ENCODE peak calls at places on chromosomes 11 and 22, in four cellular contexts. One of them, this sample, is unnamed.

GRCh38 chr11:69868003-69868865 is 49.0 kb upstream of the FGF3 start:
- DNase-seq in HepG2: no peak
- DNase-seq in WTC11: no peak
- DNase-seq in GM12878: no peak
- DNase-seq in this sample: no peak

GRCh38 chr11:35011389-35011788 is 95.0 kb downstream of the PDHX start:
- DNase-seq in HepG2: no peak
- DNase-seq in WTC11: no peak
- DNase-seq in GM12878: no peak
- DNase-seq in this sample: no peak

GRCh38 chr11:81707881-81708280 is 1025.8 kb downstream of the FAM181B start:
- DNase-seq in HepG2: no peak
- DNase-seq in WTC11: peak; percentile 28
- DNase-seq in GM12878: no peak
- DNase-seq in this sample: no peak

GRCh38 chr11:77732143-77732542 is 88.4 kb downstream of the RSF1 start:
- DNase-seq in HepG2: peak; percentile 39
- DNase-seq in WTC11: no peak
- DNase-seq in GM12878: no peak
- DNase-seq in this sample: no peak

GRCh38 chr22:30425327-30425615 is 297 bp upstream of the MTFP1 start:
- DNase-seq in HepG2: no peak
- DNase-seq in WTC11: no peak
- DNase-seq in GM12878: no peak
- DNase-seq in this sample: no peak

GRCh38 chr11:31557991-31558390 is 48.4 kb downstream of the ELP4 start:
- DNase-seq in HepG2: no peak
- DNase-seq in WTC11: no peak
- DNase-seq in GM12878: no peak
- DNase-seq in this sample: no peak

GRCh38 chr22:35643991-35644390 is 4.3 kb upstream of the APOL6 start:
- DNase-seq in HepG2: no peak
- DNase-seq in WTC11: no peak
- DNase-seq in GM12878: no peak
- DNase-seq in this sample: no peak

GRCh38 chr11:59206635-59207034 is 6.1 kb downstream of the MPEG1 start:
- DNase-seq in HepG2: peak; percentile 42
- DNase-seq in WTC11: peak; percentile 58
- DNase-seq in GM12878: no peak
- DNase-seq in this sample: peak; percentile 38

GRCh38 chr11:64372802-64373597 is 14.0 kb downstream of the RPS6KA4 start:
- DNase-seq in HepG2: peak; percentile 51
- DNase-seq in WTC11: no peak
- DNase-seq in GM12878: no peak
- DNase-seq in this sample: peak; percentile 95

GRCh38 chr11:120689591-120689990 is 178.0 kb downstream of the GRIK4 start:
- DNase-seq in HepG2: no peak
- DNase-seq in WTC11: no peak
- DNase-seq in GM12878: no peak
- DNase-seq in this sample: no peak

GRCh38 chr11:1520209-1520986 is 33.8 kb upstream of the MOB2 start:
- DNase-seq in HepG2: no peak
- DNase-seq in WTC11: no peak
- DNase-seq in GM12878: no peak
- DNase-seq in this sample: peak; percentile 54

GRCh38 chr11:104402812-104403521 is 239.0 kb upstream of the PDGFD start:
- DNase-seq in HepG2: no peak
- DNase-seq in WTC11: no peak
- DNase-seq in GM12878: no peak
- DNase-seq in this sample: no peak

GRCh38 chr11:123608371-123608770 is 46.1 kb downstream of the SCN3B start:
- DNase-seq in HepG2: no peak
- DNase-seq in WTC11: no peak
- DNase-seq in GM12878: no peak
- DNase-seq in this sample: no peak

GRCh38 chr22:17810570-17811116 is 36.4 kb upstream of the BID start:
- DNase-seq in HepG2: no peak
- DNase-seq in WTC11: no peak
- DNase-seq in GM12878: no peak
- DNase-seq in this sample: no peak

GRCh38 chr11:102291831-102292230 is 25.5 kb upstream of the BIRC3 start:
- DNase-seq in HepG2: no peak
- DNase-seq in WTC11: no peak
- DNase-seq in GM12878: no peak
- DNase-seq in this sample: no peak

GRCh38 chr11:46216040-46216764 is 61.3 kb upstream of the CREB3L1 start:
- DNase-seq in HepG2: no peak
- DNase-seq in WTC11: no peak
- DNase-seq in GM12878: no peak
- DNase-seq in this sample: no peak

GRCh38 chr22:44404341-44405020 is 91.7 kb upstream of the SHISAL1 start:
- DNase-seq in HepG2: no peak
- DNase-seq in WTC11: no peak
- DNase-seq in GM12878: no peak
- DNase-seq in this sample: no peak

GRCh38 chr11:115488945-115489344 is 15.3 kb downstream of the CADM1 start:
- DNase-seq in HepG2: peak; percentile 72
- DNase-seq in WTC11: no peak
- DNase-seq in GM12878: no peak
- DNase-seq in this sample: no peak

GRCh38 chr11:70078095-70078795 is at the start of gene ANO1:
- DNase-seq in HepG2: no peak
- DNase-seq in WTC11: peak; percentile 36
- DNase-seq in GM12878: no peak
- DNase-seq in this sample: peak; percentile 64

GRCh38 chr11:78752528-78752927 is 177.9 kb upstream of the NARS2 start:
- DNase-seq in HepG2: no peak
- DNase-seq in WTC11: no peak
- DNase-seq in GM12878: no peak
- DNase-seq in this sample: no peak

GRCh38 chr11:1707751-1708150 is 10.8 kb downstream of the KRTAP5-6 start:
- DNase-seq in HepG2: no peak
- DNase-seq in WTC11: no peak
- DNase-seq in GM12878: no peak
- DNase-seq in this sample: no peak

GRCh38 chr22:41939981-41940852 is 6.7 kb downstream of the CENPM start:
- DNase-seq in HepG2: no peak
- DNase-seq in WTC11: no peak
- DNase-seq in GM12878: peak; percentile 98
- DNase-seq in this sample: peak; percentile 33

GRCh38 chr11:114090976-114091375 is 31.5 kb downstream of the ZBTB16 start:
- DNase-seq in HepG2: no peak
- DNase-seq in WTC11: no peak
- DNase-seq in GM12878: no peak
- DNase-seq in this sample: no peak

GRCh38 chr11:65384301-65384889 is 1.9 kb upstream of the SLC25A45 start:
- DNase-seq in HepG2: no peak
- DNase-seq in WTC11: no peak
- DNase-seq in GM12878: no peak
- DNase-seq in this sample: no peak

GRCh38 chr11:71999360-71999759 is 651 bp downstream of the IL18BP start:
- DNase-seq in HepG2: no peak
- DNase-seq in WTC11: no peak
- DNase-seq in GM12878: no peak
- DNase-seq in this sample: no peak

GRCh38 chr11:11480951-11481350 is 127.9 kb upstream of the CSNK2A3 start:
- DNase-seq in HepG2: no peak
- DNase-seq in WTC11: no peak
- DNase-seq in GM12878: no peak
- DNase-seq in this sample: no peak

GRCh38 chr11:11478687-11479086 is 125.6 kb upstream of the CSNK2A3 start:
- DNase-seq in HepG2: no peak
- DNase-seq in WTC11: peak; percentile 39
- DNase-seq in GM12878: no peak
- DNase-seq in this sample: no peak

GRCh38 chr11:11478021-11478420 is 125.0 kb upstream of the CSNK2A3 start:
- DNase-seq in HepG2: no peak
- DNase-seq in WTC11: no peak
- DNase-seq in GM12878: no peak
- DNase-seq in this sample: no peak

GRCh38 chr11:11476499-11476898 is 123.4 kb upstream of the CSNK2A3 start:
- DNase-seq in HepG2: no peak
- DNase-seq in WTC11: no peak
- DNase-seq in GM12878: no peak
- DNase-seq in this sample: no peak

GRCh38 chr11:11476971-11477645 is 124.1 kb upstream of the CSNK2A3 start:
- DNase-seq in HepG2: no peak
- DNase-seq in WTC11: no peak
- DNase-seq in GM12878: no peak
- DNase-seq in this sample: no peak
- TF ChIP-seq NR2C2 in HepG2: no peak
- TF ChIP-seq NR2C2 in WTC11: no peak
- TF ChIP-seq NR2C2 in GM12878: no peak
- TF ChIP-seq NR2C2 in this sample: no peak

DNA sequence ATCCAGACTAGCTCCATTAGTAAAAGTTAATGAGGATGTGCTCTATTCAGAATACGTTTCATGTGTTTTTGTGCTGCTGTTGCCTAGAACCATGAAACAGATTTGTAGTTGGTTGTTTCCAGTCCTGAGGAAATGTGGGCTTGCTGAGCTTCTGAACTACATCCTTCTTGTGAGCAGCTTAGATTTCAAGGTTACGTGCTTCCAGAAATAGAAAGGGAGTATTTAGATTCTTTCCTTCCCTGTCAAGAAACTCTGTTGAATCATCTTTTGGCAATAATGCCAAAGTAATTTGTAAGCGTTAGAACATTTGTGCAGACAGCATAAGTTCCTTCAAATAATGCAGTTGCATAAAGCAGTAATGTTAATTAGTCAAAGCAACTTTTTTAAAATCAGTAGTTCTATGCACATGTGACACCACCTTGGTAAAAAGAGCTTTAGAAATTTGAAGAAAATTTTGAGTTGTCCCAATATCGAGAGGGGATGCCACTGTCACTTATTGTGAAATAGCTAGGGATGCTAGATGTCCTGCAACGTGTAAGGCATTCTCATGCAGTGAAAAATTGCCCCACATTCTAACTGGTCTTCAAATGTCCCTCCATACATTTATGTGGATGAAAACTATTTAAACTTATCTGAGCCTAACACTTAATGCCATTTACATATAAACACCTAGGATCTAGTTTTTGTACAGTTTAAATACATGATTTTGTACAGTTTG is 169.6 kb downstream of the ETS1 start:
- DNase-seq in HepG2: no peak
- DNase-seq in WTC11: no peak
- DNase-seq in GM12878: no peak
- DNase-seq in this sample: no peak
- TF ChIP-seq NR2C2 in HepG2: no peak
- TF ChIP-seq NR2C2 in WTC11: no peak
- TF ChIP-seq NR2C2 in GM12878: no peak
- TF ChIP-seq NR2C2 in this sample: no peak

GRCh38 chr11:116984186-116984585 is 114.0 kb downstream of the SIK3 start:
- DNase-seq in HepG2: peak; percentile 68
- DNase-seq in WTC11: no peak
- DNase-seq in GM12878: no peak
- DNase-seq in this sample: no peak

GRCh38 chr11:116986521-116987105 is 111.6 kb downstream of the SIK3 start:
- DNase-seq in HepG2: peak; percentile 41
- DNase-seq in WTC11: no peak
- DNase-seq in GM12878: peak; percentile 64
- DNase-seq in this sample: no peak

GRCh38 chr11:116981216-116981887 is 116.9 kb downstream of the SIK3 start:
- DNase-seq in HepG2: no peak
- DNase-seq in WTC11: no peak
- DNase-seq in GM12878: no peak
- DNase-seq in this sample: no peak

GRCh38 chr11:116980136-116980793 is 118.0 kb downstream of the SIK3 start:
- DNase-seq in HepG2: no peak
- DNase-seq in WTC11: no peak
- DNase-seq in GM12878: peak; percentile 71
- DNase-seq in this sample: no peak

DNA sequence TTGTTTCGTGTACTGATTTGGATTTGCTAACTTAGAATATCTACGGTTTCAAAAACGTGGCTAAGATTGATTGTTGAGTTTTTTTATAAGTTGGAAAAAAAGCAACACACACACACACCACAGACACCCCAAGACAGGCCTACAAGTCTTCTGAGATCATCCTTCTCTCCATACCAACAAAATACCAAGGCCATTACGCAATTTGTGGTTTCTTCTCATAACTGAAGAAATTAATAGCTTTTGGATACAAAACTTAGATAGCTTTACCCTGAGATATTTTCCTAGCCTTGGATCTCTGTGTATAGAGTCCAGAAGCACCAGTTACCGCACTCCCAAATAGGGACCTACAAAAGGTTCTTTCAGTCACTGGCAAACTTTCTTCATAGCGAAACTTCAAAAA is 113.6 kb downstream of the SIK3 start:
- DNase-seq in HepG2: no peak
- DNase-seq in WTC11: no peak
- DNase-seq in GM12878: no peak
- DNase-seq in this sample: no peak
- TF ChIP-seq NR2C2 in HepG2: no peak
- TF ChIP-seq NR2C2 in WTC11: no peak
- TF ChIP-seq NR2C2 in GM12878: no peak
- TF ChIP-seq NR2C2 in this sample: no peak

DNA sequence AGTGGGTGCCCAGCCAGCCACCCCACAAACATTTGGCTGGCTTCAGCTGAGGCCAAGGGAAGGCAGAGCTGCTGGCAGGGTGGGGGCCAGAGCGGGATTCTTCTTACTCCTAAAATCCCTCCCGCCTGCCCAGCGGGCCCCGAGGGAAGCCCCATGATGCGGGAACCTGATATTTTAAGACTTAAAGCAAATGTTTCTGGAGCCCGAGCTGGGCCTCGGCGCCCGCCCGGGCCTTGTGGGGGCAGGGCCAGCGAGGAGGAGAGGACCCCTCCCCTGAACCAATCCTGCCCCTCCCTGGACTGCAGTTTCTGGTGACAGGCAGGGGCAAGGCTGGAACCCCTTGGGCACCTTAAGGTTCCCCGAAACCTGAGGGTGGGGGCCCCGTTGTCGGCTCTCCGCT is 17.2 kb downstream of the GP1BB start:
- DNase-seq in HepG2: no peak
- DNase-seq in WTC11: no peak
- DNase-seq in GM12878: no peak
- DNase-seq in this sample: no peak
- TF ChIP-seq NR2C2 in HepG2: no peak
- TF ChIP-seq NR2C2 in WTC11: no peak
- TF ChIP-seq NR2C2 in GM12878: no peak
- TF ChIP-seq NR2C2 in this sample: no peak

DNA sequence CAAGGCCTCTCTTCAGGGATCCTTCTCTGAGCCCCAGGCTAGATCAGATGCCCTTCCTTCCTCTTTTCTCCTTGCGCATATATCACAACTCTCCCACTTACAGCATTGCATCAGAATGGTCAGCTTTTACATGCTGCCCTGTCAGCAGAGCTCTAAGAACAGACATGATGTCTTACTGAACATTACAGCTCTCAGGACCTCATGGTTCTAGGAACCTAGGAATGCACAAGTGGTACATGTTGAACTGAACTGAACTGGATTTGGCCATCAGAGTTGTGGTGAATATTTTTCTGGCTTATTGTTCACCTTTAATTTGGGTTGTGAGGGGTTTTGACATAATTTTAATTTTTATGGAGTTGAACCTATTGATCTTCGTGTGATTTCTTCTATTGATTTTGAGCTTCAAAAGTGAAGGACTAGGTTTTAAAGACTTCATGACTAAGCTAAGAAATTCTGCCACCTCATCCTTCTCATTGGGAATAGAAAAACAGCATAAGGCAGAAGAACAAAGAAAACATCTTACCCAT is 37.7 kb upstream of the SPON1 start:
- DNase-seq in HepG2: no peak
- DNase-seq in WTC11: no peak
- DNase-seq in GM12878: no peak
- DNase-seq in this sample: no peak
- TF ChIP-seq NR2C2 in HepG2: no peak
- TF ChIP-seq NR2C2 in WTC11: no peak
- TF ChIP-seq NR2C2 in GM12878: no peak
- TF ChIP-seq NR2C2 in this sample: peak; percentile 45